ENCODE peak calls at places on chromosomes 6 and 20, in eight cellular contexts. L, V, Z, B, E, F, C and Y are unnamed samples. For H3K27me3 and H3K36me3, the result is how much of the 10 kb centered on the place peaks cover.

GRCh38 chr6:56956481-56956880 is 1.6 kb downstream of the BEND6 start:
- DNase-seq in L (no peak), V (no peak), Z (no peak), B (no peak), E (no peak), F (no peak), C (no peak), Y (no peak)

GRCh38 chr6:48111143-48111506 is at the start of gene PTCHD4:
- DNase-seq in L (no peak), V (peak), Z (no peak), B (no peak), E (peak), F (no peak), C (peak), Y (peak)

GRCh38 chr6:170243791-170244291 is 47.0 kb downstream of the DLL1 start:
- DNase-seq in L (no peak), V (no peak), Z (peak), B (no peak), E (no peak), F (no peak), C (no peak), Y (no peak)

GRCh38 chr20:53961527-53961926 is 108.9 kb downstream of the BCAS1 start:
- DNase-seq in L (no peak), V (no peak), Z (no peak), B (no peak), E (no peak), F (no peak), C (no peak), Y (no peak)

GRCh38 chr6:2966347-2966746 is 5.0 kb downstream of the SERPINB6 start:
- DNase-seq in L (no peak), V (no peak), Z (no peak), B (no peak), E (no peak), F (no peak), C (no peak), Y (peak)

GRCh38 chr20:38141154-38141888 is 23.7 kb downstream of the TGM2 start:
- DNase-seq in L (peak), V (no peak), Z (peak), B (no peak), E (no peak), F (no peak), C (no peak), Y (no peak)

GRCh38 chr6:147715035-147715434 is 206.5 kb downstream of the SAMD5 start:
- DNase-seq in L (no peak), V (no peak), Z (no peak), B (no peak), E (no peak), F (no peak), C (no peak), Y (no peak)

GRCh38 chr20:47576516-47577033 is 74.9 kb downstream of the NCOA3 start:
- DNase-seq in L (peak), V (peak), Z (peak), B (no peak), E (peak), F (peak), C (peak), Y (peak)

GRCh38 chr6:153013438-153013837 is 10.9 kb upstream of the MTRF1L start:
- DNase-seq in L (no peak), V (no peak), Z (no peak), B (no peak), E (no peak), F (no peak), C (no peak), Y (no peak)

GRCh38 chr20:5788385-5788895 is 38.2 kb downstream of the SHLD1 start:
- DNase-seq in L (peak), V (peak), Z (peak), B (peak), E (peak), F (peak), C (peak), Y (peak)

GRCh38 chr6:159104931-159105330 is 60.1 kb upstream of the TAGAP start:
- DNase-seq in L (no peak), V (peak), Z (no peak), B (no peak), E (no peak), F (peak), C (no peak), Y (no peak)

GRCh38 chr6:39688494-39688893 is 36.7 kb downstream of the KIF6 start:
- DNase-seq in L (no peak), V (peak), Z (no peak), B (no peak), E (no peak), F (no peak), C (peak), Y (no peak)

GRCh38 chr6:14440215-14440890 is 322.8 kb downstream of the CD83 start:
- DNase-seq in L (no peak), V (no peak), Z (no peak), B (no peak), E (no peak), F (no peak), C (no peak), Y (no peak)

GRCh38 chr6:27312146-27312949 is at the start of gene POM121L2:
- DNase-seq in L (peak), V (peak), Z (no peak), B (peak), E (no peak), F (peak), C (peak), Y (peak)

GRCh38 chr20:64109831-64110391 is 2.5 kb upstream of the NPBWR2 start:
- DNase-seq in L (no peak), V (no peak), Z (no peak), B (no peak), E (no peak), F (no peak), C (no peak), Y (no peak)

GRCh38 chr6:31094389-31094881 is 17.9 kb downstream of the C6orf15 start:
- DNase-seq in L (no peak), V (peak), Z (no peak), B (no peak), E (no peak), F (peak), C (no peak), Y (no peak)

GRCh38 chr6:168198302-168199180 is 119.5 kb upstream of the FRMD1 start:
- DNase-seq in L (no peak), V (no peak), Z (no peak), B (no peak), E (no peak), F (no peak), C (no peak), Y (no peak)

GRCh38 chr20:31704225-31705119 is 18.2 kb downstream of the BCL2L1 start:
- DNase-seq in L (no peak), V (peak), Z (peak), B (no peak), E (peak), F (no peak), C (peak), Y (peak)

GRCh38 chr6:72819609-72820008 is 197.7 kb downstream of the KCNQ5 start:
- DNase-seq in L (no peak), V (peak), Z (no peak), B (no peak), E (no peak), F (no peak), C (no peak), Y (no peak)

GRCh38 chr20:36644032-36644712 is 1.8 kb downstream of the SLA2 start:
- DNase-seq in L (no peak), V (no peak), Z (no peak), B (peak), E (no peak), F (peak), C (no peak), Y (no peak)

GRCh38 chr6:45566882-45567281 is 189.1 kb upstream of the SUPT3H start:
- DNase-seq in L (no peak), V (peak), Z (no peak), B (no peak), E (peak), F (no peak), C (no peak), Y (peak)

GRCh38 chr6:45791600-45792168 is 224.0 kb downstream of the CLIC5 start:
- DNase-seq in L (no peak), V (peak), Z (no peak), B (no peak), E (no peak), F (no peak), C (peak), Y (no peak)

GRCh38 chr20:16760431-16761304 is 12.5 kb downstream of the OTOR start:
- DNase-seq in L (no peak), V (no peak), Z (no peak), B (no peak), E (no peak), F (no peak), C (no peak), Y (no peak)

GRCh38 chr6:88165877-88166492 is at the start of gene CNR1:
- DNase-seq in L (peak), V (peak), Z (peak), B (no peak), E (no peak), F (no peak), C (peak), Y (peak)

GRCh38 chr6:57033228-57033627 is 13.3 kb upstream of the KIAA1586 start:
- DNase-seq in L (no peak), V (no peak), Z (no peak), B (no peak), E (no peak), F (no peak), C (no peak), Y (no peak)

GRCh38 chr6:149716584-149716983 is 1.3 kb downstream of the LATS1 start:
- DNase-seq in L (no peak), V (peak), Z (no peak), B (no peak), E (no peak), F (no peak), C (no peak), Y (peak)

GRCh38 chr20:35339007-35339406 is 46.8 kb upstream of the FAM83C start:
- DNase-seq in L (no peak), V (peak), Z (no peak), B (no peak), E (no peak), F (no peak), C (peak), Y (no peak)

GRCh38 chr6:55293116-55293515 is 34.2 kb upstream of the GFRAL start:
- DNase-seq in L (no peak), V (no peak), Z (no peak), B (no peak), E (peak), F (no peak), C (peak), Y (no peak)

DNA sequence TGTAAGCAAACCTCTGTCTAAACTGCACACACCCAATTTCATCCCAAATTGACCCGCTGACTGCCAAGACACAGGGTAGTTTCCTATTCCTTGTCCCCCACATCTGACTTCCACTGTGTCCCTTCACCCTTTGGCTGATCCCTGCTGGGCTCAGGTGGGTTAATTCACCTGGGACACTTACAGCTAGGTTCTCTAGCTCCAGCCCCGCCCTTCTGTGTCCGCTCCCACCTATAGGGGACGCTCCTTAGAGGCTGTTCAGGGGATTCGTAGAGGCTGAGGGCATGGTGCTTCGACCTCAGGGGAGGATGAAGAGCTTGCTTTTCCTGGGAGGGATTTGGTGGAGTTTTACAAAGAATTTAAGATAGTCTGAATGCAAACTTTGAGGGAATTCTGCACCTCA is 4.0 kb upstream of the CD93 start:
- DNase-seq in L (no peak), V (no peak), Z (no peak), B (no peak), E (no peak), F (no peak), C (no peak), Y (peak)
- H3K27me3 ChIP-seq in L (under half), V (under half), Z (under half), B (under half), E (under half), F (under half), C (under half), Y (under half)

GRCh38 chr6:139762587-139763031 is 388.2 kb upstream of the CITED2 start:
- DNase-seq in L (no peak), V (peak), Z (no peak), B (no peak), E (no peak), F (no peak), C (no peak), Y (no peak)

GRCh38 chr6:139766796-139767195 is 392.3 kb upstream of the CITED2 start:
- DNase-seq in L (no peak), V (no peak), Z (no peak), B (no peak), E (no peak), F (no peak), C (no peak), Y (no peak)

GRCh38 chr6:139765825-139766285 is 391.4 kb upstream of the CITED2 start:
- DNase-seq in L (no peak), V (peak), Z (no peak), B (no peak), E (peak), F (no peak), C (peak), Y (no peak)

GRCh38 chr6:139763468-139764214 is 389.2 kb upstream of the CITED2 start:
- DNase-seq in L (no peak), V (no peak), Z (no peak), B (no peak), E (no peak), F (no peak), C (no peak), Y (no peak)

DNA sequence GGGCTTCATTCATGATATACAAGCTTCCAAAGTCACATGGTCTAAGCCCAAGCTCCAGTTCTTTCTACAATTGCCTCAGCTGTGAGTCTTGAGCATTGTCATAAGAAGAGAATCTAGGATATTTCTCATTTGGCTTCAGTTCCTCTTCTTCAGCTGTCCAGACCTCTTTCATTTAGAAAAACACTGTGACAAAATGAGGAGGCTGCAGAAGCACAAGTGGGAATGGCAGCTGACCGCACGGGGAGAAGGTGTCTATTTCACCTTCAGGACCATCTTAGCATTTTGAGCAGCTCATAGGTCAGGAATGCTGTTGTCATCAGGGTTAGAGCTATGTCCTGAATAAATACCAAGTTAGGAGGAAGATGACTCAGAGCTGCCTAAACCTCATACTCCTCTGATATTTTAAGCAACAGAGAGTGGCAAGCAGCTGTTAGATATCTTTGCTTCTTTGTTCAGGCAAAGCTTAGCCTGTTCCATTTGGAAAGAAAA is 390.1 kb upstream of the CITED2 start:
- DNase-seq in L (no peak), V (peak), Z (peak), B (no peak), E (peak), F (no peak), C (peak), Y (no peak)
- H3K36me3 ChIP-seq in L (under half), V (under half), Z (under half), B (under half), E (under half), F (under half), C (under half), Y (under half)

DNA sequence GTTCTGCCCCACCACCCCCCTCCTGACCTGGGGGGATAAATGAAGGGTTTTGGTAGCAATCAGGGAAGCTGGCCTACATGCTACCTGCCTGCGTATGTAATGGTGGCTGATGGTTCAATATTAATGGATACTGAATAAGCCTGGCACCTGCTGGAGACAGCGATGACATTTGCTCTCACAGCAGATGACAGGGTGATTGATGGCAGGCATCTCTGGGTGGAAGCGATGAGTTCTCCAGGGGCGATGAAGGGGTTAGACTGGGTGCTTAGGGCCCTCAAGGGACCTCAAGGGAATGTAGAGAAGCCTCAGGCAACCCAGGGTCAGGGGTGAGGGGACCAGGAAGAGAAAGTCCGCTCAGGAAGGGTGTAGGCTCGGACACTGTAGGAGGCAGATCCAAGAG is 107.7 kb upstream of the MLN start:
- DNase-seq in L (no peak), V (no peak), Z (no peak), B (no peak), E (no peak), F (no peak), C (no peak), Y (no peak)
- H3K27me3 ChIP-seq in L (under half), V (under half), Z (under half), B (under half), E (under half), F (under half), C (under half), Y (under half)

GRCh38 chr20:58656825-58657224 is 5.7 kb downstream of the STX16 start:
- DNase-seq in L (no peak), V (no peak), Z (no peak), B (no peak), E (no peak), F (no peak), C (no peak), Y (no peak)
- H3K36me3 ChIP-seq in L (under half), V (under half), Z (under half), B (under half), E (under half), F (under half), C (under half), Y (under half)

GRCh38 chr6:132000296-132000695 is 49.1 kb upstream of the CCN2 start:
- DNase-seq in L (no peak), V (no peak), Z (no peak), B (no peak), E (no peak), F (no peak), C (no peak), Y (no peak)

GRCh38 chr6:131995924-131996323 is 44.8 kb upstream of the CCN2 start:
- DNase-seq in L (no peak), V (peak), Z (no peak), B (no peak), E (peak), F (no peak), C (peak), Y (no peak)

GRCh38 chr6:131999545-132000146 is 48.5 kb upstream of the CCN2 start:
- DNase-seq in L (no peak), V (no peak), Z (no peak), B (no peak), E (no peak), F (no peak), C (no peak), Y (no peak)

GRCh38 chr6:131997450-131998153 is 46.4 kb upstream of the CCN2 start:
- DNase-seq in L (no peak), V (no peak), Z (no peak), B (no peak), E (no peak), F (no peak), C (no peak), Y (no peak)

DNA sequence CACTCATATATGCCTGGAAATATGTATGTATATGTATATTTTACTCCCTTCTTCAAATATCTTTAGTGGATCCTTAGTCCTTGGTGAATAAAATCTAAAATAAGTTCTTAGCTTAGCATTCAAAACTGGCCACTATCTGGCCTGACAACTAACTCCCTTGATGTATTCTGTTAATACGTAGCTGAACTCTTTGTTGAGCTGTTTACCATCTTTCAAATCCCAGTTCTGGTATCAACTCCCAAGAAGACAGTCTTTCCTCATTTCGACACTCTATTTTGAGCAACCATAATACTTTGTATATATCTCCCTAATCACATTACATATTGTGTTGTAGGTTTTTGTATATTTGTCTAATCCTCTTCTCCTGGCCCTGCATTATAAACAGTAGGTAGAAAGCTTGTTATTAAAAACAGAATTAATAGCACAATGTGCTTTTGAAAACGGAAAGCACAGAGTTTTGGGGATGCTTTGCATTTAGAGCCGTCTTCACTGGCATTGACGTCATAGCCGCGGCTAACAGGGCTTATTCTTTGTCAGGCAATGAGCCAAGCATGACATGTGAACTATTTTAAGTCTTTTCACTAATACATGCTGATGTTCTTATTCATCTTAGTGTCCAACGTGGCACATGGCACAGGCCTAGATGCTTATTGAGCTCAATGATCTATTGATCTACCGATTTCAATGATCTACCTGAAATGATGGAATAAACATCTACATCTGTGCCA is 47.2 kb upstream of the CCN2 start:
- DNase-seq in L (no peak), V (no peak), Z (peak), B (no peak), E (no peak), F (no peak), C (peak), Y (no peak)
- H3K27me3 ChIP-seq in L (under half), V (under half), Z (under half), B (under half), E (under half), F (under half), C (under half), Y (under half)